ENCODE peak calls at places on chromosomes 13 and 19, in four cellular contexts. S, V, C and U are unnamed samples.

GRCh38 chr13:107819071-107819470 is 396.3 kb downstream of the LIG4 start:
- DNase-seq in C (no peak), V (no peak), S (no peak), U (no peak)

GRCh38 chr13:97695684-97696083 is 257.8 kb upstream of the IPO5 start:
- DNase-seq in C (no peak), S (no peak), V (no peak), U (no peak)

GRCh38 chr13:59229861-59230260 is 933.9 kb downstream of the DIAPH3 start:
- DNase-seq in S (no peak), C (no peak), V (no peak), U (no peak)

GRCh38 chr13:40553356-40553755 is 113.1 kb downstream of the FOXO1 start:
- DNase-seq in V (no peak), C (no peak), S (no peak), U (no peak)

GRCh38 chr13:44394649-44395048 is 21.0 kb downstream of the SERP2 start:
- DNase-seq in S (no peak), V (no peak), C (no peak), U (peak; percentile 46)

GRCh38 chr13:108212901-108213300 is 2.4 kb downstream of the LIG4 start:
- DNase-seq in S (no peak), C (no peak), V (no peak), U (no peak)

GRCh38 chr13:75738841-75739240 is 102.7 kb downstream of the LMO7 start:
- DNase-seq in C (no peak), S (no peak), V (no peak), U (no peak)

GRCh38 chr19:30228113-30228725 is 144.0 kb upstream of the ZNF536 start:
- DNase-seq in S (no peak), V (peak; percentile 59), C (no peak), U (peak; percentile 80)

GRCh38 chr19:30148039-30148438 is 206.0 kb downstream of the URI1 start:
- DNase-seq in C (no peak), S (no peak), V (no peak), U (no peak)

GRCh38 chr19:13610042-13610691 is 103.9 kb upstream of the CACNA1A start:
- DNase-seq in V (no peak), C (no peak), S (no peak), U (no peak)

GRCh38 chr13:20359335-20359734 is 127.2 kb upstream of the GJB6 start:
- DNase-seq in S (no peak), V (no peak), C (no peak), U (no peak)

GRCh38 chr19:13064092-13064489 is 38.6 kb downstream of the LYL1 start:
- DNase-seq in S (no peak), V (no peak), C (no peak), U (no peak)

GRCh38 chr19:16024266-16025107 is 51.8 kb upstream of the TPM4 start:
- DNase-seq in C (no peak), S (no peak), V (no peak), U (peak; percentile 9)

GRCh38 chr13:80921556-80921955 is 580.6 kb upstream of the SPRY2 start:
- DNase-seq in C (no peak), S (no peak), V (no peak), U (no peak)

GRCh38 chr13:110106726-110107125 is 200.2 kb downstream of the COL4A1 start:
- DNase-seq in S (no peak), V (no peak), C (no peak), U (no peak)

GRCh38 chr19:45032421-45032820 is 6.4 kb upstream of the CLASRP start:
- DNase-seq in V (no peak), C (no peak), S (no peak), U (no peak)

GRCh38 chr19:41437944-41438574 is 1.7 kb downstream of the DMAC2 start:
- DNase-seq in V (no peak), S (no peak), C (no peak), U (no peak)

GRCh38 chr19:8491574-8491973 is 10.9 kb downstream of the PRAM1 start:
- DNase-seq in C (no peak), V (no peak), S (peak; percentile 47), U (no peak)

GRCh38 chr13:28392896-28393295 is 102.0 kb downstream of the FLT1 start:
- DNase-seq in C (no peak), V (no peak), S (no peak), U (no peak)

GRCh38 chr13:25300861-25301346 is 521 bp upstream of the NUP58 start:
- DNase-seq in C (no peak), V (no peak), S (no peak), U (peak; percentile 66)

GRCh38 chr13:51243227-51243626 is 21.0 kb downstream of the FAM124A start:
- DNase-seq in V (peak; percentile 51), S (no peak), C (no peak), U (no peak)

GRCh38 chr19:5024282-5024681 is 55.4 kb downstream of the KDM4B start:
- DNase-seq in S (peak; percentile 63), V (no peak), C (no peak), U (no peak)

GRCh38 chr19:54209058-54209747 is 8.5 kb downstream of the RPS9 start:
- DNase-seq in C (no peak), S (no peak), V (peak; percentile 75), U (peak; percentile 62)

GRCh38 chr13:27981006-27981708 is 7.3 kb downstream of the URAD start:
- DNase-seq in C (no peak), S (no peak), V (no peak), U (no peak)

GRCh38 chr13:111936267-111936925 is 130.6 kb upstream of the SOX1 start:
- DNase-seq in S (no peak), V (peak; percentile 29), C (no peak), U (no peak)
- TF ChIP-seq NRF1 in S (no peak), V (no peak), C (no peak), U (no peak)

GRCh38 chr13:36160297-36160696 is 29.1 kb upstream of the DCLK1 start:
- DNase-seq in V (no peak), C (no peak), S (no peak), U (no peak)

GRCh38 chr13:36163303-36163702 is 32.1 kb upstream of the DCLK1 start:
- DNase-seq in C (no peak), S (no peak), V (no peak), U (no peak)

GRCh38 chr13:36166051-36166450 is 34.9 kb upstream of the DCLK1 start:
- DNase-seq in S (no peak), C (no peak), V (no peak), U (no peak)

GRCh38 chr13:36158606-36159005 is 27.4 kb upstream of the DCLK1 start:
- DNase-seq in C (no peak), S (no peak), V (no peak), U (no peak)

GRCh38 chr13:36163809-36164308 is 32.7 kb upstream of the DCLK1 start:
- DNase-seq in S (no peak), C (no peak), V (no peak), U (peak; percentile 20)
- H3K4me2 ChIP-seq in S (no peak overlapping the region), C (no peak overlapping the region), V (no peak overlapping the region), U (peak overlapping the region; percentile 64)

GRCh38 chr19:1270168-1270853 is 1.2 kb downstream of the CIRBP start:
- DNase-seq in S (no peak), C (no peak), V (no peak), U (no peak)
- TF ChIP-seq NRF1 in S (no peak), C (no peak), V (no peak), U (no peak)

GRCh38 chr19:55372316-55373081 is 2.2 kb upstream of the IL11 start:
- DNase-seq in C (no peak), V (no peak), S (no peak), U (peak; percentile 64)

GRCh38 chr19:55370305-55370988 is at the start of gene IL11:
- DNase-seq in C (no peak), S (no peak), V (no peak), U (no peak)

GRCh38 chr19:55368106-55368505 is 2.2 kb downstream of the IL11 start:
- DNase-seq in C (no peak), S (no peak), V (no peak), U (no peak)

GRCh38 chr19:55368701-55369563 is 1.3 kb downstream of the IL11 start:
- DNase-seq in S (peak; percentile 91), C (no peak), V (no peak), U (peak; percentile 77)

GRCh38 chr19:55369651-55370304 is 485 bp downstream of the IL11 start:
- DNase-seq in C (no peak), S (peak; percentile 91), V (peak; percentile 87), U (peak; percentile 96)
- H3K4me2 ChIP-seq in C (no peak overlapping the region), S (peak overlapping the region; percentile 39), V (peak overlapping the region; percentile 58), U (peak overlapping the region; percentile 97)

DNA sequence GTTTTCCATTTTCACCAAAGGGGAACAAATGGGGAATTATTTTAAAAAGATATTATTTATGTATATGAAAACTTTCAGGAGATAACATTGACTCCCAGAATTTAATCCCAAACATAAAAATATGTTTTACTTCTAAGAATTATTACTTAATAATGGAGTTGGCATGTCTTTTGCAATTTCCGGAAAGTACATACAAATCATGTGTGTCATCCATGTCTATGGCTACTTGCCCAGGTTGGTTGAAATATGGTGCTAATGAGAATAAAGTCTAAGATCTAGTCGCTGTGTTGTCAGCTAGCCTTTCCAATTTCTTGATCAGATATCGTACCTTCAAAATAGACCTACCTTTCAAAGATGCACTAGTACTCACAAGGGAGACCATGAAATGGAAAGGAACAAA is 1003.2 kb upstream of the PCDH20 start:
- DNase-seq in S (no peak), C (no peak), V (no peak), U (no peak)
- TF ChIP-seq NRF1 in S (no peak), C (no peak), V (no peak), U (no peak)

GRCh38 chr13:46575321-46575721 is 22.4 kb downstream of the LRCH1 start:
- DNase-seq in C (peak; percentile 58), S (no peak), V (no peak), U (no peak)
- H3K4me2 ChIP-seq in C (no peak overlapping the region), S (no peak overlapping the region), V (no peak overlapping the region), U (peak overlapping the region; percentile 50)

GRCh38 chr13:91360246-91360751 is 12.8 kb downstream of the MIR17HG start:
- DNase-seq in C (no peak), S (no peak), V (no peak), U (no peak)

GRCh38 chr13:91359071-91359470 is 11.6 kb downstream of the MIR17HG start:
- DNase-seq in V (no peak), C (no peak), S (no peak), U (no peak)

GRCh38 chr13:91359566-91359965 is 12.1 kb downstream of the MIR17HG start:
- DNase-seq in V (no peak), S (no peak), C (no peak), U (no peak)

GRCh38 chr13:91361755-91362271 is 14.3 kb downstream of the MIR17HG start:
- DNase-seq in S (no peak), C (no peak), V (no peak), U (no peak)

DNA sequence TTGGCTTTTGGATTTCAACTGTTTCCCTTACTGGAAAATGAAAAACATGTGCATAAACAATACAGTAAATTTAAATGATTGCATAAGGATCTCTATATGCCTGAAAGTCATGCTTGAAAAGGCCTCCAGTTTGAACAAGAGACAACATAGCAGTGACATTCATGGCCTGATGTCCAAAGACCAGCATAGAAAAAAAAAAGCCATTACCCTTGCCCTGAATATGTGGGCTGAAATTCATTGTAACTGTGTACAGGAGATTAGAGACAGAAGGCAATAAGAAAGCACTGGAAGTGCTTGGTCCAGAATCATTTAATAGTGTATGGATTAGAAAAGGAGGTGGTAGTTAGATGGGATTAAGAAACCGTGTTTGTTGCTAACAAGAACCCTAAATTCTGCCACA is 15.4 kb downstream of the MIR17HG start:
- DNase-seq in C (no peak), V (no peak), S (no peak), U (no peak)
- TF ChIP-seq NRF1 in C (no peak), V (no peak), S (no peak), U (no peak)